ENCODE peak calls at places on chromosomes 1 and 21, in four cellular contexts. Z, Y, M and D are unnamed samples.

GRCh38 chr1:100736324-100736723 is 16.8 kb downstream of the VCAM1 start:
- DNase-seq in Z (no peak), Y (no peak), M (no peak), D (no peak)

GRCh38 chr1:176541663-176542062 is 78.7 kb downstream of the PAPPA2 start:
- DNase-seq in Z (no peak), Y (no peak), M (no peak), D (no peak)

GRCh38 chr1:241250465-241250864 is 106.5 kb downstream of the RGS7 start:
- DNase-seq in Z (no peak), Y (no peak), M (no peak), D (no peak)

GRCh38 chr1:32239790-32240139 is 7.3 kb upstream of the FAM167B start:
- DNase-seq in Z (no peak), Y (no peak), M (no peak), D (no peak)

GRCh38 chr1:210397252-210397651 is 68.5 kb downstream of the HHAT start:
- DNase-seq in Z (no peak), Y (no peak), M (no peak), D (no peak)

GRCh38 chr21:27277122-27277521 is 310.2 kb upstream of the ADAMTS5 start:
- DNase-seq in Z (no peak), Y (no peak), M (no peak), D (no peak)

GRCh38 chr1:9182784-9183257 is 51.8 kb upstream of the H6PD start:
- DNase-seq in Z (no peak), Y (peak), M (no peak), D (no peak)

GRCh38 chr1:43349594-43350306 is 9.0 kb upstream of the CDC20 start:
- DNase-seq in Z (no peak), Y (no peak), M (no peak), D (no peak)

GRCh38 chr1:213041443-213041842 is 9.6 kb upstream of the RPS6KC1 start:
- DNase-seq in Z (no peak), Y (no peak), M (no peak), D (no peak)

GRCh38 chr1:30807318-30808066 is 49.9 kb upstream of the LAPTM5 start:
- DNase-seq in Z (no peak), Y (no peak), M (no peak), D (no peak)

GRCh38 chr1:54499097-54500029 is 48.7 kb upstream of the ACOT11 start:
- DNase-seq in Z (no peak), Y (peak), M (no peak), D (no peak)

GRCh38 chr1:62800825-62801306 is 16.9 kb downstream of the ATG4C start:
- DNase-seq in Z (no peak), Y (peak), M (no peak), D (peak)

GRCh38 chr1:203656796-203657620 is 30.4 kb downstream of the ATP2B4 start:
- DNase-seq in Z (no peak), Y (no peak), M (no peak), D (peak)